ENCODE peak calls at places on chromosomes 12 and 14, in eight cellular contexts. One of them, this sample, is unnamed.

GRCh38 chr12:20211537-20211936 is 156.8 kb upstream of the PDE3A start:
- DNase-seq in activated T-cell treated with anti-CD3 and anti-CD28 coated beads, Interleukin-2, amount 50 U/mL, for 4 hours: no peak
- DNase-seq in stimulated activated naive B cell treated with anti-CD40 and anti-IgM and Interleukin-4, amounts not matched to agents 10 μg/mL and 1 μg/mL and 100 μg/mL, for 72 hours: no peak
- DNase-seq in activated naive CD8-positive, alpha-beta T cell treated with anti-CD3 and anti-CD28 coated beads, Interleukin-2, amount 10 ng/mL, durations not matched to agents 7 days and 5 days: no peak
- DNase-seq in NCI-H1417: no peak
- DNase-seq in naive B cell: no peak
- DNase-seq in MM.1S: no peak
- DNase-seq in glutamatergic neuron: no peak
- DNase-seq in this sample: no peak

GRCh38 chr12:6380141-6381121 is 3.5 kb upstream of the LTBR start:
- DNase-seq in activated naive CD8-positive, alpha-beta T cell treated with anti-CD3 and anti-CD28 coated beads, Interleukin-2, amount 10 ng/mL, durations not matched to agents 7 days and 5 days: no peak
- DNase-seq in naive B cell: no peak
- DNase-seq in MM.1S: no peak
- DNase-seq in glutamatergic neuron: no peak
- DNase-seq in stimulated activated naive B cell treated with anti-CD40 and anti-IgM and Interleukin-4, amounts not matched to agents 10 μg/mL and 1 μg/mL and 100 μg/mL, for 72 hours: no peak
- DNase-seq in NCI-H1417: no peak
- DNase-seq in activated T-cell treated with anti-CD3 and anti-CD28 coated beads, Interleukin-2, amount 50 U/mL, for 4 hours: no peak
- DNase-seq in this sample: peak

GRCh38 chr12:107287436-107288413 is 194.4 kb upstream of the CRY1 start:
- DNase-seq in NCI-H1417: no peak
- DNase-seq in glutamatergic neuron: no peak
- DNase-seq in activated naive CD8-positive, alpha-beta T cell treated with anti-CD3 and anti-CD28 coated beads, Interleukin-2, amount 10 ng/mL, durations not matched to agents 7 days and 5 days: no peak
- DNase-seq in MM.1S: no peak
- DNase-seq in naive B cell: no peak
- DNase-seq in stimulated activated naive B cell treated with anti-CD40 and anti-IgM and Interleukin-4, amounts not matched to agents 10 μg/mL and 1 μg/mL and 100 μg/mL, for 72 hours: no peak
- DNase-seq in activated T-cell treated with anti-CD3 and anti-CD28 coated beads, Interleukin-2, amount 50 U/mL, for 4 hours: no peak
- DNase-seq in this sample: no peak

GRCh38 chr14:51869426-51870113 is 9.2 kb downstream of the GNG2 start:
- DNase-seq in naive B cell: no peak
- DNase-seq in stimulated activated naive B cell treated with anti-CD40 and anti-IgM and Interleukin-4, amounts not matched to agents 10 μg/mL and 1 μg/mL and 100 μg/mL, for 72 hours: no peak
- DNase-seq in glutamatergic neuron: no peak
- DNase-seq in MM.1S: no peak
- DNase-seq in activated T-cell treated with anti-CD3 and anti-CD28 coated beads, Interleukin-2, amount 50 U/mL, for 4 hours: peak
- DNase-seq in NCI-H1417: no peak
- DNase-seq in activated naive CD8-positive, alpha-beta T cell treated with anti-CD3 and anti-CD28 coated beads, Interleukin-2, amount 10 ng/mL, durations not matched to agents 7 days and 5 days: no peak
- DNase-seq in this sample: no peak

GRCh38 chr14:91424813-91425719 is 7.4 kb upstream of the CCDC88C start:
- DNase-seq in naive B cell: no peak
- DNase-seq in stimulated activated naive B cell treated with anti-CD40 and anti-IgM and Interleukin-4, amounts not matched to agents 10 μg/mL and 1 μg/mL and 100 μg/mL, for 72 hours: no peak
- DNase-seq in activated T-cell treated with anti-CD3 and anti-CD28 coated beads, Interleukin-2, amount 50 U/mL, for 4 hours: no peak
- DNase-seq in activated naive CD8-positive, alpha-beta T cell treated with anti-CD3 and anti-CD28 coated beads, Interleukin-2, amount 10 ng/mL, durations not matched to agents 7 days and 5 days: no peak
- DNase-seq in NCI-H1417: no peak
- DNase-seq in MM.1S: no peak
- DNase-seq in glutamatergic neuron: no peak
- DNase-seq in this sample: no peak

GRCh38 chr14:102575479-102576428 is 16.7 kb upstream of the RCOR1 start:
- DNase-seq in glutamatergic neuron: no peak
- DNase-seq in stimulated activated naive B cell treated with anti-CD40 and anti-IgM and Interleukin-4, amounts not matched to agents 10 μg/mL and 1 μg/mL and 100 μg/mL, for 72 hours: no peak
- DNase-seq in naive B cell: no peak
- DNase-seq in activated T-cell treated with anti-CD3 and anti-CD28 coated beads, Interleukin-2, amount 50 U/mL, for 4 hours: no peak
- DNase-seq in MM.1S: no peak
- DNase-seq in activated naive CD8-positive, alpha-beta T cell treated with anti-CD3 and anti-CD28 coated beads, Interleukin-2, amount 10 ng/mL, durations not matched to agents 7 days and 5 days: no peak
- DNase-seq in NCI-H1417: no peak
- DNase-seq in this sample: no peak

GRCh38 chr14:91947196-91948184 is at the start of gene FBLN5:
- DNase-seq in glutamatergic neuron: peak
- DNase-seq in activated naive CD8-positive, alpha-beta T cell treated with anti-CD3 and anti-CD28 coated beads, Interleukin-2, amount 10 ng/mL, durations not matched to agents 7 days and 5 days: peak
- DNase-seq in stimulated activated naive B cell treated with anti-CD40 and anti-IgM and Interleukin-4, amounts not matched to agents 10 μg/mL and 1 μg/mL and 100 μg/mL, for 72 hours: no peak
- DNase-seq in NCI-H1417: peak
- DNase-seq in MM.1S: no peak
- DNase-seq in activated T-cell treated with anti-CD3 and anti-CD28 coated beads, Interleukin-2, amount 50 U/mL, for 4 hours: peak
- DNase-seq in naive B cell: no peak
- DNase-seq in this sample: peak

GRCh38 chr12:97835541-97835940 is 372.9 kb downstream of the RMST start:
- DNase-seq in NCI-H1417: no peak
- DNase-seq in activated naive CD8-positive, alpha-beta T cell treated with anti-CD3 and anti-CD28 coated beads, Interleukin-2, amount 10 ng/mL, durations not matched to agents 7 days and 5 days: no peak
- DNase-seq in stimulated activated naive B cell treated with anti-CD40 and anti-IgM and Interleukin-4, amounts not matched to agents 10 μg/mL and 1 μg/mL and 100 μg/mL, for 72 hours: no peak
- DNase-seq in activated T-cell treated with anti-CD3 and anti-CD28 coated beads, Interleukin-2, amount 50 U/mL, for 4 hours: no peak
- DNase-seq in naive B cell: no peak
- DNase-seq in glutamatergic neuron: no peak
- DNase-seq in MM.1S: no peak
- DNase-seq in this sample: no peak

GRCh38 chr12:56198836-56199235 is 9.6 kb upstream of the SMARCC2 start:
- DNase-seq in activated T-cell treated with anti-CD3 and anti-CD28 coated beads, Interleukin-2, amount 50 U/mL, for 4 hours: no peak
- DNase-seq in activated naive CD8-positive, alpha-beta T cell treated with anti-CD3 and anti-CD28 coated beads, Interleukin-2, amount 10 ng/mL, durations not matched to agents 7 days and 5 days: no peak
- DNase-seq in glutamatergic neuron: no peak
- DNase-seq in MM.1S: no peak
- DNase-seq in naive B cell: no peak
- DNase-seq in NCI-H1417: no peak
- DNase-seq in stimulated activated naive B cell treated with anti-CD40 and anti-IgM and Interleukin-4, amounts not matched to agents 10 μg/mL and 1 μg/mL and 100 μg/mL, for 72 hours: no peak
- DNase-seq in this sample: no peak

GRCh38 chr12:124554429-124555029 is 12.9 kb downstream of the NCOR2 start:
- DNase-seq in naive B cell: no peak
- DNase-seq in glutamatergic neuron: no peak
- DNase-seq in stimulated activated naive B cell treated with anti-CD40 and anti-IgM and Interleukin-4, amounts not matched to agents 10 μg/mL and 1 μg/mL and 100 μg/mL, for 72 hours: no peak
- DNase-seq in activated T-cell treated with anti-CD3 and anti-CD28 coated beads, Interleukin-2, amount 50 U/mL, for 4 hours: no peak
- DNase-seq in activated naive CD8-positive, alpha-beta T cell treated with anti-CD3 and anti-CD28 coated beads, Interleukin-2, amount 10 ng/mL, durations not matched to agents 7 days and 5 days: peak
- DNase-seq in MM.1S: no peak
- DNase-seq in NCI-H1417: no peak
- DNase-seq in this sample: no peak

GRCh38 chr14:102949062-102949800 is 26.8 kb downstream of the AMN start:
- DNase-seq in glutamatergic neuron: no peak
- DNase-seq in MM.1S: no peak
- DNase-seq in naive B cell: peak
- DNase-seq in activated naive CD8-positive, alpha-beta T cell treated with anti-CD3 and anti-CD28 coated beads, Interleukin-2, amount 10 ng/mL, durations not matched to agents 7 days and 5 days: peak
- DNase-seq in NCI-H1417: no peak
- DNase-seq in stimulated activated naive B cell treated with anti-CD40 and anti-IgM and Interleukin-4, amounts not matched to agents 10 μg/mL and 1 μg/mL and 100 μg/mL, for 72 hours: peak
- DNase-seq in activated T-cell treated with anti-CD3 and anti-CD28 coated beads, Interleukin-2, amount 50 U/mL, for 4 hours: no peak
- DNase-seq in this sample: peak

GRCh38 chr14:36069535-36069900 is 107.0 kb downstream of the PTCSC3 start:
- DNase-seq in activated T-cell treated with anti-CD3 and anti-CD28 coated beads, Interleukin-2, amount 50 U/mL, for 4 hours: no peak
- DNase-seq in naive B cell: no peak
- DNase-seq in glutamatergic neuron: peak
- DNase-seq in activated naive CD8-positive, alpha-beta T cell treated with anti-CD3 and anti-CD28 coated beads, Interleukin-2, amount 10 ng/mL, durations not matched to agents 7 days and 5 days: no peak
- DNase-seq in NCI-H1417: peak
- DNase-seq in MM.1S: peak
- DNase-seq in stimulated activated naive B cell treated with anti-CD40 and anti-IgM and Interleukin-4, amounts not matched to agents 10 μg/mL and 1 μg/mL and 100 μg/mL, for 72 hours: no peak
- DNase-seq in this sample: peak

GRCh38 chr12:100267603-100268281 is 765 bp downstream of the SCYL2 start:
- DNase-seq in NCI-H1417: peak
- DNase-seq in stimulated activated naive B cell treated with anti-CD40 and anti-IgM and Interleukin-4, amounts not matched to agents 10 μg/mL and 1 μg/mL and 100 μg/mL, for 72 hours: no peak
- DNase-seq in glutamatergic neuron: peak
- DNase-seq in MM.1S: peak
- DNase-seq in activated T-cell treated with anti-CD3 and anti-CD28 coated beads, Interleukin-2, amount 50 U/mL, for 4 hours: peak
- DNase-seq in activated naive CD8-positive, alpha-beta T cell treated with anti-CD3 and anti-CD28 coated beads, Interleukin-2, amount 10 ng/mL, durations not matched to agents 7 days and 5 days: no peak
- DNase-seq in naive B cell: no peak
- DNase-seq in this sample: peak

GRCh38 chr14:99784508-99784907 is 8.7 kb upstream of the EML1 start:
- DNase-seq in activated T-cell treated with anti-CD3 and anti-CD28 coated beads, Interleukin-2, amount 50 U/mL, for 4 hours: no peak
- DNase-seq in MM.1S: no peak
- DNase-seq in naive B cell: no peak
- DNase-seq in NCI-H1417: no peak
- DNase-seq in glutamatergic neuron: no peak
- DNase-seq in stimulated activated naive B cell treated with anti-CD40 and anti-IgM and Interleukin-4, amounts not matched to agents 10 μg/mL and 1 μg/mL and 100 μg/mL, for 72 hours: no peak
- DNase-seq in activated naive CD8-positive, alpha-beta T cell treated with anti-CD3 and anti-CD28 coated beads, Interleukin-2, amount 10 ng/mL, durations not matched to agents 7 days and 5 days: no peak
- DNase-seq in this sample: no peak

GRCh38 chr14:104109121-104109541 is 23.6 kb downstream of the ASPG start:
- DNase-seq in activated T-cell treated with anti-CD3 and anti-CD28 coated beads, Interleukin-2, amount 50 U/mL, for 4 hours: no peak
- DNase-seq in naive B cell: no peak
- DNase-seq in stimulated activated naive B cell treated with anti-CD40 and anti-IgM and Interleukin-4, amounts not matched to agents 10 μg/mL and 1 μg/mL and 100 μg/mL, for 72 hours: no peak
- DNase-seq in MM.1S: no peak
- DNase-seq in activated naive CD8-positive, alpha-beta T cell treated with anti-CD3 and anti-CD28 coated beads, Interleukin-2, amount 10 ng/mL, durations not matched to agents 7 days and 5 days: no peak
- DNase-seq in glutamatergic neuron: peak
- DNase-seq in NCI-H1417: no peak
- DNase-seq in this sample: no peak

GRCh38 chr12:66717049-66717448 is 38.2 kb upstream of the GRIP1 start:
- DNase-seq in NCI-H1417: no peak
- DNase-seq in activated T-cell treated with anti-CD3 and anti-CD28 coated beads, Interleukin-2, amount 50 U/mL, for 4 hours: no peak
- DNase-seq in activated naive CD8-positive, alpha-beta T cell treated with anti-CD3 and anti-CD28 coated beads, Interleukin-2, amount 10 ng/mL, durations not matched to agents 7 days and 5 days: no peak
- DNase-seq in glutamatergic neuron: no peak
- DNase-seq in naive B cell: no peak
- DNase-seq in MM.1S: no peak
- DNase-seq in stimulated activated naive B cell treated with anti-CD40 and anti-IgM and Interleukin-4, amounts not matched to agents 10 μg/mL and 1 μg/mL and 100 μg/mL, for 72 hours: no peak
- DNase-seq in this sample: no peak

GRCh38 chr14:39360316-39360715 is 71.9 kb downstream of the FBXO33 start:
- DNase-seq in naive B cell: no peak
- DNase-seq in stimulated activated naive B cell treated with anti-CD40 and anti-IgM and Interleukin-4, amounts not matched to agents 10 μg/mL and 1 μg/mL and 100 μg/mL, for 72 hours: no peak
- DNase-seq in activated naive CD8-positive, alpha-beta T cell treated with anti-CD3 and anti-CD28 coated beads, Interleukin-2, amount 10 ng/mL, durations not matched to agents 7 days and 5 days: no peak
- DNase-seq in glutamatergic neuron: no peak
- DNase-seq in NCI-H1417: no peak
- DNase-seq in MM.1S: no peak
- DNase-seq in activated T-cell treated with anti-CD3 and anti-CD28 coated beads, Interleukin-2, amount 50 U/mL, for 4 hours: no peak
- DNase-seq in this sample: no peak

GRCh38 chr12:47636908-47637780 is 68.7 kb downstream of the RPAP3 start:
- DNase-seq in naive B cell: no peak
- DNase-seq in MM.1S: peak
- DNase-seq in stimulated activated naive B cell treated with anti-CD40 and anti-IgM and Interleukin-4, amounts not matched to agents 10 μg/mL and 1 μg/mL and 100 μg/mL, for 72 hours: peak
- DNase-seq in NCI-H1417: no peak
- DNase-seq in glutamatergic neuron: peak
- DNase-seq in activated T-cell treated with anti-CD3 and anti-CD28 coated beads, Interleukin-2, amount 50 U/mL, for 4 hours: no peak
- DNase-seq in activated naive CD8-positive, alpha-beta T cell treated with anti-CD3 and anti-CD28 coated beads, Interleukin-2, amount 10 ng/mL, durations not matched to agents 7 days and 5 days: peak
- DNase-seq in this sample: no peak

GRCh38 chr12:65972149-65972548 is 147.9 kb downstream of the HMGA2 start:
- DNase-seq in activated naive CD8-positive, alpha-beta T cell treated with anti-CD3 and anti-CD28 coated beads, Interleukin-2, amount 10 ng/mL, durations not matched to agents 7 days and 5 days: no peak
- DNase-seq in activated T-cell treated with anti-CD3 and anti-CD28 coated beads, Interleukin-2, amount 50 U/mL, for 4 hours: no peak
- DNase-seq in glutamatergic neuron: no peak
- DNase-seq in naive B cell: no peak
- DNase-seq in stimulated activated naive B cell treated with anti-CD40 and anti-IgM and Interleukin-4, amounts not matched to agents 10 μg/mL and 1 μg/mL and 100 μg/mL, for 72 hours: no peak
- DNase-seq in MM.1S: no peak
- DNase-seq in NCI-H1417: no peak
- DNase-seq in this sample: no peak

GRCh38 chr14:76268700-76269099 is 107.2 kb upstream of the ESRRB start:
- DNase-seq in stimulated activated naive B cell treated with anti-CD40 and anti-IgM and Interleukin-4, amounts not matched to agents 10 μg/mL and 1 μg/mL and 100 μg/mL, for 72 hours: no peak
- DNase-seq in glutamatergic neuron: no peak
- DNase-seq in activated naive CD8-positive, alpha-beta T cell treated with anti-CD3 and anti-CD28 coated beads, Interleukin-2, amount 10 ng/mL, durations not matched to agents 7 days and 5 days: no peak
- DNase-seq in naive B cell: no peak
- DNase-seq in activated T-cell treated with anti-CD3 and anti-CD28 coated beads, Interleukin-2, amount 50 U/mL, for 4 hours: no peak
- DNase-seq in NCI-H1417: no peak
- DNase-seq in MM.1S: no peak
- DNase-seq in this sample: no peak

GRCh38 chr14:21455912-21456667 is at the start of gene CHD8:
- DNase-seq in NCI-H1417: peak
- DNase-seq in activated T-cell treated with anti-CD3 and anti-CD28 coated beads, Interleukin-2, amount 50 U/mL, for 4 hours: peak
- DNase-seq in naive B cell: peak
- DNase-seq in stimulated activated naive B cell treated with anti-CD40 and anti-IgM and Interleukin-4, amounts not matched to agents 10 μg/mL and 1 μg/mL and 100 μg/mL, for 72 hours: peak
- DNase-seq in activated naive CD8-positive, alpha-beta T cell treated with anti-CD3 and anti-CD28 coated beads, Interleukin-2, amount 10 ng/mL, durations not matched to agents 7 days and 5 days: peak
- DNase-seq in glutamatergic neuron: peak
- DNase-seq in MM.1S: peak
- DNase-seq in this sample: peak

GRCh38 chr12:42946776-42947435 is 357.4 kb upstream of the PRICKLE1 start:
- DNase-seq in MM.1S: no peak
- DNase-seq in NCI-H1417: no peak
- DNase-seq in naive B cell: no peak
- DNase-seq in activated T-cell treated with anti-CD3 and anti-CD28 coated beads, Interleukin-2, amount 50 U/mL, for 4 hours: no peak
- DNase-seq in stimulated activated naive B cell treated with anti-CD40 and anti-IgM and Interleukin-4, amounts not matched to agents 10 μg/mL and 1 μg/mL and 100 μg/mL, for 72 hours: no peak
- DNase-seq in glutamatergic neuron: no peak
- DNase-seq in activated naive CD8-positive, alpha-beta T cell treated with anti-CD3 and anti-CD28 coated beads, Interleukin-2, amount 10 ng/mL, durations not matched to agents 7 days and 5 days: no peak
- DNase-seq in this sample: no peak

GRCh38 chr14:59254911-59255545 is 66.6 kb downstream of the DAAM1 start:
- DNase-seq in glutamatergic neuron: no peak
- DNase-seq in naive B cell: no peak
- DNase-seq in activated naive CD8-positive, alpha-beta T cell treated with anti-CD3 and anti-CD28 coated beads, Interleukin-2, amount 10 ng/mL, durations not matched to agents 7 days and 5 days: no peak
- DNase-seq in NCI-H1417: no peak
- DNase-seq in activated T-cell treated with anti-CD3 and anti-CD28 coated beads, Interleukin-2, amount 50 U/mL, for 4 hours: no peak
- DNase-seq in MM.1S: no peak
- DNase-seq in stimulated activated naive B cell treated with anti-CD40 and anti-IgM and Interleukin-4, amounts not matched to agents 10 μg/mL and 1 μg/mL and 100 μg/mL, for 72 hours: no peak
- DNase-seq in this sample: no peak

GRCh38 chr12:46177020-46177419 is 91.8 kb downstream of the SLC38A1 start:
- DNase-seq in NCI-H1417: no peak
- DNase-seq in naive B cell: peak
- DNase-seq in MM.1S: no peak
- DNase-seq in activated naive CD8-positive, alpha-beta T cell treated with anti-CD3 and anti-CD28 coated beads, Interleukin-2, amount 10 ng/mL, durations not matched to agents 7 days and 5 days: no peak
- DNase-seq in glutamatergic neuron: no peak
- DNase-seq in activated T-cell treated with anti-CD3 and anti-CD28 coated beads, Interleukin-2, amount 50 U/mL, for 4 hours: no peak
- DNase-seq in stimulated activated naive B cell treated with anti-CD40 and anti-IgM and Interleukin-4, amounts not matched to agents 10 μg/mL and 1 μg/mL and 100 μg/mL, for 72 hours: no peak
- DNase-seq in this sample: no peak

GRCh38 chr12:38053655-38054464 is 262.7 kb upstream of the ALG10B start:
- DNase-seq in MM.1S: peak
- DNase-seq in activated naive CD8-positive, alpha-beta T cell treated with anti-CD3 and anti-CD28 coated beads, Interleukin-2, amount 10 ng/mL, durations not matched to agents 7 days and 5 days: no peak
- DNase-seq in naive B cell: no peak
- DNase-seq in activated T-cell treated with anti-CD3 and anti-CD28 coated beads, Interleukin-2, amount 50 U/mL, for 4 hours: no peak
- DNase-seq in glutamatergic neuron: no peak
- DNase-seq in NCI-H1417: peak
- DNase-seq in stimulated activated naive B cell treated with anti-CD40 and anti-IgM and Interleukin-4, amounts not matched to agents 10 μg/mL and 1 μg/mL and 100 μg/mL, for 72 hours: no peak
- DNase-seq in this sample: peak

GRCh38 chr12:111409403-111410228 is 3.9 kb downstream of the SH2B3 start:
- DNase-seq in naive B cell: no peak
- DNase-seq in activated T-cell treated with anti-CD3 and anti-CD28 coated beads, Interleukin-2, amount 50 U/mL, for 4 hours: no peak
- DNase-seq in activated naive CD8-positive, alpha-beta T cell treated with anti-CD3 and anti-CD28 coated beads, Interleukin-2, amount 10 ng/mL, durations not matched to agents 7 days and 5 days: peak
- DNase-seq in stimulated activated naive B cell treated with anti-CD40 and anti-IgM and Interleukin-4, amounts not matched to agents 10 μg/mL and 1 μg/mL and 100 μg/mL, for 72 hours: no peak
- DNase-seq in NCI-H1417: peak
- DNase-seq in glutamatergic neuron: no peak
- DNase-seq in MM.1S: no peak
- DNase-seq in this sample: no peak

GRCh38 chr14:23174266-23174665 is 9.2 kb downstream of the SLC7A8 start:
- DNase-seq in glutamatergic neuron: no peak
- DNase-seq in activated naive CD8-positive, alpha-beta T cell treated with anti-CD3 and anti-CD28 coated beads, Interleukin-2, amount 10 ng/mL, durations not matched to agents 7 days and 5 days: no peak
- DNase-seq in naive B cell: no peak
- DNase-seq in activated T-cell treated with anti-CD3 and anti-CD28 coated beads, Interleukin-2, amount 50 U/mL, for 4 hours: no peak
- DNase-seq in NCI-H1417: no peak
- DNase-seq in MM.1S: no peak
- DNase-seq in stimulated activated naive B cell treated with anti-CD40 and anti-IgM and Interleukin-4, amounts not matched to agents 10 μg/mL and 1 μg/mL and 100 μg/mL, for 72 hours: no peak
- DNase-seq in this sample: peak

GRCh38 chr14:86723254-86723624 is 1193.3 kb downstream of the FLRT2 start:
- DNase-seq in NCI-H1417: no peak
- DNase-seq in glutamatergic neuron: no peak
- DNase-seq in MM.1S: no peak
- DNase-seq in activated T-cell treated with anti-CD3 and anti-CD28 coated beads, Interleukin-2, amount 50 U/mL, for 4 hours: no peak
- DNase-seq in stimulated activated naive B cell treated with anti-CD40 and anti-IgM and Interleukin-4, amounts not matched to agents 10 μg/mL and 1 μg/mL and 100 μg/mL, for 72 hours: no peak
- DNase-seq in activated naive CD8-positive, alpha-beta T cell treated with anti-CD3 and anti-CD28 coated beads, Interleukin-2, amount 10 ng/mL, durations not matched to agents 7 days and 5 days: no peak
- DNase-seq in naive B cell: no peak
- DNase-seq in this sample: no peak

GRCh38 chr12:59023861-59024424 is 103.6 kb upstream of the LRIG3 start:
- DNase-seq in naive B cell: no peak
- DNase-seq in activated T-cell treated with anti-CD3 and anti-CD28 coated beads, Interleukin-2, amount 50 U/mL, for 4 hours: no peak
- DNase-seq in activated naive CD8-positive, alpha-beta T cell treated with anti-CD3 and anti-CD28 coated beads, Interleukin-2, amount 10 ng/mL, durations not matched to agents 7 days and 5 days: no peak
- DNase-seq in glutamatergic neuron: no peak
- DNase-seq in MM.1S: no peak
- DNase-seq in stimulated activated naive B cell treated with anti-CD40 and anti-IgM and Interleukin-4, amounts not matched to agents 10 μg/mL and 1 μg/mL and 100 μg/mL, for 72 hours: no peak
- DNase-seq in NCI-H1417: no peak
- DNase-seq in this sample: no peak